ENCODE peak calls at places on chromosome 20, in ten cellular contexts. J is sciatic nerve; U is lung; O is H4; R is H7; F is stimulated activated CD4-positive, alpha-beta T cell treated with anti-CD3 and anti-CD28 coated beads, Interleukin-12 subunit alpha, Interleukin-12 subunit beta, amount 100 ng/mL, for 24 hours; M is GM13976; B is psoas muscle; W is germinal center; Q is brain microvascular endothelial cell. L is an unnamed sample.

GRCh38 chr20:23391707-23392310 is 29.5 kb downstream of the NAPB start:
- DNase-seq in J (no peak), U (no peak), O (no peak), R (peak), F (no peak), M (no peak), B (no peak), W (peak), Q (no peak), L (no peak)

GRCh38 chr20:63538204-63539091 is 1.3 kb upstream of the PTK6 start:
- DNase-seq in J (no peak), U (peak), O (no peak), R (peak), F (no peak), M (peak), B (no peak), W (no peak), Q (no peak), L (no peak)

GRCh38 chr20:37364927-37365272 is 19.0 kb downstream of the SRC start:
- DNase-seq in J (peak), U (no peak), O (no peak), R (peak), F (no peak), M (no peak), B (no peak), W (no peak), Q (no peak), L (no peak)

GRCh38 chr20:3563548-3564177 is 92.8 kb downstream of the ATRN start:
- DNase-seq in J (no peak), U (no peak), O (peak), R (peak), F (no peak), M (peak), B (no peak), W (peak), Q (peak), L (peak)

GRCh38 chr20:7589164-7589563 is 351.1 kb downstream of the HAO1 start:
- DNase-seq in J (no peak), U (no peak), O (no peak), R (no peak), F (no peak), M (no peak), B (no peak), W (no peak), Q (no peak), L (no peak)

GRCh38 chr20:1265226-1265915 is 723 bp upstream of the SNPH start:
- DNase-seq in J (no peak), U (no peak), O (no peak), R (no peak), F (no peak), M (no peak), B (no peak), W (no peak), Q (no peak), L (no peak)

GRCh38 chr20:10322073-10323012 is 103.7 kb downstream of the SNAP25 start:
- DNase-seq in J (no peak), U (no peak), O (no peak), R (no peak), F (no peak), M (no peak), B (no peak), W (no peak), Q (no peak), L (no peak)

GRCh38 chr20:57593134-57593886 is 26.9 kb downstream of the ZBP1 start:
- DNase-seq in J (no peak), U (no peak), O (no peak), R (peak), F (no peak), M (no peak), B (no peak), W (no peak), Q (no peak), L (no peak)

GRCh38 chr20:44532248-44532980 is 10.5 kb upstream of the SERINC3 start:
- DNase-seq in J (no peak), U (no peak), O (no peak), R (peak), F (no peak), M (no peak), B (no peak), W (peak), Q (no peak), L (no peak)

GRCh38 chr20:1324598-1325172 is 4.3 kb downstream of the SDCBP2 start:
- DNase-seq in J (peak), U (no peak), O (peak), R (no peak), F (no peak), M (no peak), B (no peak), W (no peak), Q (peak), L (no peak)

GRCh38 chr20:16423311-16424212 is 149.7 kb downstream of the KIF16B start:
- DNase-seq in J (no peak), U (no peak), O (peak), R (no peak), F (no peak), M (no peak), B (no peak), W (no peak), Q (peak), L (no peak)

GRCh38 chr20:57686931-57687652 is 22.7 kb downstream of the PMEPA1 start:
- DNase-seq in J (no peak), U (no peak), O (no peak), R (no peak), F (no peak), M (no peak), B (no peak), W (no peak), Q (no peak), L (no peak)

GRCh38 chr20:51560550-51561307 is 18.2 kb upstream of the NFATC2 start:
- DNase-seq in J (no peak), U (no peak), O (no peak), R (no peak), F (no peak), M (no peak), B (no peak), W (no peak), Q (no peak), L (no peak)

GRCh38 chr20:37846573-37846972 is 56.4 kb upstream of the VSTM2L start:
- DNase-seq in J (no peak), U (no peak), O (no peak), R (peak), F (no peak), M (no peak), B (no peak), W (no peak), Q (no peak), L (no peak)

GRCh38 chr20:9214676-9215075 is 145.8 kb downstream of the PLCB4 start:
- DNase-seq in J (no peak), U (no peak), O (peak), R (no peak), F (no peak), M (no peak), B (no peak), W (no peak), Q (no peak), L (peak)

L was measured in MV-4-11.